ENCODE peak calls at places on chromosomes 5 and 9, in nine cellular contexts. S, N, X, G, H, C, P, Z and W are unnamed samples.

GRCh38 chr5:126801992-126802294 is 25.0 kb downstream of the LMNB1 start:
- DNase-seq in Z (peak; percentile 52), G (no peak), C (peak; percentile 39), X (no peak), N (no peak), H (no peak), S (no peak), P (no peak), W (no peak)

GRCh38 chr9:129380961-129381401 is 202.9 kb upstream of the IER5L start:
- DNase-seq in Z (peak; percentile 69), C (no peak), G (no peak), X (no peak), H (no peak), S (peak; percentile 47), P (no peak), N (no peak), W (no peak)

GRCh38 chr9:7358876-7359275 is 440.7 kb downstream of the DMAC1 start:
- DNase-seq in C (no peak), P (no peak), X (no peak), Z (no peak), G (no peak), H (no peak), N (no peak), S (peak; percentile 14), W (no peak)

GRCh38 chr9:106857811-106858470 is 5.0 kb upstream of the ZNF462 start:
- DNase-seq in G (no peak), Z (no peak), C (no peak), N (no peak), P (no peak), X (no peak), S (no peak), H (no peak), W (no peak)

GRCh38 chr9:92206490-92206889 is 87.0 kb downstream of the IARS1 start:
- DNase-seq in H (no peak), Z (no peak), G (no peak), N (no peak), X (no peak), S (no peak), C (peak; percentile 20), P (no peak), W (no peak)

GRCh38 chr9:78900500-78900899 is 603.6 kb downstream of the PSAT1 start:
- DNase-seq in H (no peak), P (no peak), G (no peak), Z (no peak), S (no peak), N (no peak), X (no peak), C (no peak), W (no peak)

GRCh38 chr5:178839319-178839704 is 20.4 kb upstream of the ZNF354B start:
- DNase-seq in Z (peak; percentile 72), C (peak; percentile 31), P (peak; percentile 63), H (no peak), N (no peak), G (no peak), S (peak; percentile 90), X (peak; percentile 60), W (no peak)

GRCh38 chr5:90802695-90803317 is 244.2 kb downstream of the ADGRV1 start:
- DNase-seq in N (no peak), S (peak; percentile 41), X (peak; percentile 45), H (no peak), Z (peak; percentile 27), G (no peak), P (peak; percentile 8), C (peak; percentile 38), W (no peak)

GRCh38 chr9:127167560-127168326 is 45.3 kb upstream of the ANGPTL2 start:
- DNase-seq in G (peak; percentile 23), P (no peak), Z (no peak), S (no peak), C (no peak), H (peak; percentile 59), N (no peak), X (no peak), W (no peak)

GRCh38 chr9:79471577-79472543 is 99.9 kb upstream of the TLE4 start:
- DNase-seq in C (no peak), H (peak; percentile 88), Z (peak; percentile 75), G (peak; percentile 84), P (peak; percentile 33), S (peak; percentile 13), N (no peak), X (peak; percentile 73), W (no peak)

GRCh38 chr5:14204785-14205321 is 61.7 kb downstream of the TRIO start:
- DNase-seq in G (no peak), S (no peak), N (no peak), Z (no peak), C (peak; percentile 76), X (peak; percentile 66), P (peak; percentile 51), H (peak; percentile 89), W (no peak)

GRCh38 chr9:5449521-5450359 is 602 bp upstream of the CD274 start:
- DNase-seq in N (no peak), H (no peak), S (no peak), Z (no peak), P (no peak), X (no peak), G (no peak), C (no peak), W (no peak)

GRCh38 chr9:27033815-27034403 is 28.4 kb upstream of the LRRC19 start:
- DNase-seq in Z (peak; percentile 83), C (peak; percentile 55), X (peak; percentile 66), G (no peak), H (peak; percentile 87), P (peak; percentile 63), N (no peak), S (peak; percentile 65), W (no peak)

GRCh38 chr9:108103294-108103693 is 613.7 kb upstream of the KLF4 start:
- DNase-seq in N (no peak), Z (no peak), C (no peak), H (no peak), P (no peak), S (no peak), G (no peak), X (no peak), W (no peak)

GRCh38 chr5:168055141-168055680 is 236.2 kb upstream of the WWC1 start:
- DNase-seq in S (no peak), X (no peak), P (no peak), N (no peak), C (no peak), H (no peak), Z (no peak), G (no peak), W (no peak)

GRCh38 chr9:73135394-73135793 is 16.3 kb upstream of the ANXA1 start:
- DNase-seq in Z (peak; percentile 10), C (no peak), S (no peak), H (no peak), N (no peak), G (no peak), X (no peak), P (no peak), W (no peak)

GRCh38 chr5:146313027-146313426 is 25.6 kb upstream of the POU4F3 start:
- DNase-seq in C (peak; percentile 79), Z (no peak), G (no peak), N (no peak), P (no peak), H (no peak), S (no peak), X (no peak), W (no peak)

GRCh38 chr5:148574167-148574566 is 80.2 kb downstream of the HTR4 start:
- DNase-seq in C (no peak), S (no peak), H (no peak), X (no peak), Z (no peak), P (no peak), G (no peak), N (no peak), W (no peak)

GRCh38 chr5:110625376-110625999 is 101.0 kb downstream of the TMEM232 start:
- DNase-seq in N (no peak), Z (peak; percentile 71), G (no peak), P (no peak), S (no peak), H (no peak), X (no peak), C (peak; percentile 12), W (no peak)

GRCh38 chr5:32231241-32231640 is 57.1 kb upstream of the GOLPH3 start:
- DNase-seq in Z (no peak), G (no peak), C (peak; percentile 80), X (no peak), S (no peak), H (no peak), N (no peak), P (no peak), W (no peak)

GRCh38 chr5:122310886-122311285 is 1.2 kb upstream of the SNCAIP start:
- DNase-seq in P (no peak), C (no peak), S (no peak), H (no peak), X (no peak), N (no peak), Z (peak; percentile 76), G (no peak), W (no peak)

GRCh38 chr5:132807163-132807838 is 5.8 kb upstream of the SOWAHA start:
- DNase-seq in C (peak; percentile 68), H (no peak), Z (no peak), G (no peak), P (no peak), S (peak; percentile 67), N (no peak), X (no peak), W (no peak)

GRCh38 chr5:168365581-168366081 is 74.2 kb downstream of the WWC1 start:
- DNase-seq in H (peak; percentile 88), P (no peak), C (no peak), N (no peak), Z (no peak), S (peak; percentile 60), X (no peak), G (no peak), W (no peak)

GRCh38 chr5:83547156-83547555 is 75.6 kb downstream of the VCAN start:
- DNase-seq in N (no peak), H (no peak), X (no peak), C (no peak), P (no peak), G (no peak), S (no peak), Z (peak; percentile 1), W (no peak)

GRCh38 chr5:137146402-137146889 is 352.7 kb downstream of the SPOCK1 start:
- DNase-seq in P (no peak), X (peak; percentile 52), N (no peak), G (no peak), S (no peak), Z (peak; percentile 90), H (peak; percentile 88), C (no peak), W (no peak)

GRCh38 chr9:15824310-15824709 is 271.5 kb downstream of the CCDC171 start:
- DNase-seq in P (no peak), Z (no peak), G (no peak), N (no peak), C (no peak), H (no peak), S (peak; percentile 23), X (no peak), W (no peak)

GRCh38 chr9:91750343-91750742 is 199.7 kb downstream of the ROR2 start:
- DNase-seq in S (no peak), G (no peak), Z (no peak), H (no peak), N (no peak), X (no peak), C (no peak), P (no peak), W (no peak)

GRCh38 chr5:133868946-133869674 is 99.3 kb downstream of the C5orf15 start:
- DNase-seq in C (peak; percentile 85), S (peak; percentile 74), P (peak; percentile 74), G (peak; percentile 89), H (peak; percentile 93), X (peak; percentile 86), N (no peak), Z (peak; percentile 89), W (peak; percentile 21)